ENCODE peak calls at places on chromosome 6, in eight cellular contexts. K is SK-N-SH, P is OCI-LY7, F is PC-3, B is HCT116, Z is GM23338, D is neural progenitor cell, C is MM.1S. A is an unnamed sample.
A peak's percentile ranks its signal among the peaks of the same experiment; 100 is the strongest.

GRCh38 chr6:139881728-139882211 is 507.3 kb upstream of the CITED2 start:
- DNase-seq in Z (peak; percentile 64), B (peak; percentile 53), K (peak; percentile 51), D (peak; percentile 42), C (peak; percentile 74), P (peak; percentile 23), F (peak; percentile 54), A (peak; percentile 21)

GRCh38 chr6:41734666-41735426 is 562 bp downstream of the TFEB start:
- DNase-seq in Z (peak; percentile 53), P (peak; percentile 80), K (peak; percentile 87), F (peak; percentile 45), C (peak; percentile 67), D (peak; percentile 65), B (peak; percentile 45), A (peak; percentile 89)

GRCh38 chr6:16361121-16361520 is 122.7 kb downstream of the GMPR start:
- DNase-seq in D (no peak), C (no peak), K (no peak), Z (no peak), P (no peak), F (no peak), B (no peak), A (no peak)

GRCh38 chr6:8240316-8240715 is 138.0 kb upstream of the EEF1E1 start:
- DNase-seq in B (no peak), D (no peak), C (no peak), F (no peak), P (no peak), K (no peak), Z (no peak), A (peak; percentile 19)

GRCh38 chr6:142796571-142796970 is 148.4 kb downstream of the HIVEP2 start:
- DNase-seq in P (no peak), B (no peak), Z (no peak), K (no peak), D (no peak), C (no peak), F (no peak), A (no peak)

GRCh38 chr6:111105578-111105977 is 18.3 kb downstream of the SLC16A10 start:
- DNase-seq in D (no peak), B (peak; percentile 68), Z (no peak), F (peak; percentile 64), K (peak; percentile 27), P (no peak), C (no peak), A (peak; percentile 86)

GRCh38 chr6:169320013-169320412 is 66.4 kb upstream of the THBS2 start:
- DNase-seq in Z (no peak), B (no peak), D (no peak), K (no peak), F (no peak), C (no peak), P (no peak), A (no peak)

GRCh38 chr6:40348591-40348990 is 238.6 kb downstream of the LRFN2 start:
- DNase-seq in D (no peak), Z (no peak), K (peak; percentile 14), P (no peak), B (no peak), F (no peak), C (no peak), A (no peak)

GRCh38 chr6:99338188-99338587 is 11.3 kb downstream of the FAXC start:
- DNase-seq in C (no peak), Z (no peak), B (no peak), F (no peak), K (no peak), P (no peak), D (no peak), A (no peak)

GRCh38 chr6:96186516-96187195 is 170.9 kb downstream of the FUT9 start:
- DNase-seq in C (no peak), P (no peak), K (no peak), B (no peak), Z (peak; percentile 7), D (no peak), F (peak; percentile 46), A (no peak)

GRCh38 chr6:29011276-29011734 is 6.2 kb upstream of the ZNF311 start:
- DNase-seq in B (no peak), P (peak; percentile 28), Z (peak; percentile 95), F (peak; percentile 53), C (peak; percentile 36), D (peak; percentile 93), K (peak; percentile 72), A (peak; percentile 68)

GRCh38 chr6:53691252-53691651 is 25.7 kb upstream of the KLHL31 start:
- DNase-seq in B (no peak), F (no peak), C (no peak), D (no peak), Z (no peak), K (no peak), P (no peak), A (no peak)

GRCh38 chr6:46963039-46963438 is 41.3 kb upstream of the ADGRF5 start:
- DNase-seq in F (no peak), K (no peak), P (no peak), B (no peak), C (no peak), Z (no peak), D (no peak), A (no peak)

GRCh38 chr6:34053721-34054120 is 92.2 kb downstream of the GRM4 start:
- DNase-seq in D (no peak), F (peak; percentile 69), C (no peak), Z (peak; percentile 59), K (no peak), P (peak; percentile 62), B (no peak), A (no peak)

GRCh38 chr6:20661721-20662120 is 127.5 kb downstream of the CDKAL1 start:
- DNase-seq in F (no peak), D (no peak), P (no peak), B (no peak), K (peak; percentile 15), Z (peak; percentile 29), C (no peak), A (no peak)

GRCh38 chr6:36920049-36920448 is 34.3 kb downstream of the C6orf89 start:
- DNase-seq in K (no peak), Z (no peak), P (no peak), B (no peak), C (no peak), F (peak; percentile 68), D (no peak), A (no peak)

GRCh38 chr6:121436172-121436965 is 923 bp downstream of the GJA1 start:
- DNase-seq in C (peak; percentile 22), Z (peak; percentile 50), F (peak; percentile 17), D (peak; percentile 11), P (no peak), B (no peak), K (no peak), A (peak; percentile 14)

GRCh38 chr6:33249732-33250625 is 21.7 kb downstream of the VPS52 start:
- DNase-seq in Z (no peak), D (no peak), C (no peak), K (peak; percentile 36), P (no peak), B (no peak), F (peak; percentile 93), A (no peak)

GRCh38 chr6:155486795-155487294 is 31.2 kb upstream of the NOX3 start:
- DNase-seq in Z (no peak), P (no peak), B (no peak), F (no peak), K (no peak), D (no peak), C (no peak), A (peak; percentile 21)

DNA sequence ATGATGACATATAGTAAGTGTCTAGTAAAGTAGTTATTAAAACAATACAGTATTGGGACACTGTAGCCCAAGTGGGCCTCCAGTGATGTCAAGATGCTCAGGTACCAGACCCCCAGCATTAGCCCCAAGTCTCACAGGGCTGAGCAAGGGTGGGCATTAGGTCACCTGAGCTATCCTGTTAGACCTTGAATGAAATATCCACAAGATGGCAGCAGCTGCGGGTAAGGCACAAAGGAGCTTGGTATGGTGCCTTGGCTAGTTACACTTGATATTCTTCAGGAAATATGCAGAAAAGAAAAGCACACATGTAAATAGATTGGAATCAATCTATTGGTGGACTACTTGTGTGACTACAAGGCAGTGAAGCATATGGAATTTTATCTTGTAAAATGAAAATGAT is 701.8 kb upstream of the ADGRB3 start:
- DNase-seq in D (peak; percentile 26), K (no peak), P (peak; percentile 11), F (peak; percentile 13), C (peak; percentile 13), Z (peak; percentile 75), B (no peak), A (no peak)
- TF ChIP-seq CTCF in D (peak; percentile 47), K (no peak), P (peak; percentile 60), F (peak; percentile 38), C (peak; percentile 27), Z (peak; percentile 89), B (no peak), A (no peak)

GRCh38 chr6:52377538-52378221 is 15.7 kb downstream of the PAQR8 start:
- DNase-seq in D (no peak), C (no peak), F (no peak), P (no peak), K (no peak), Z (no peak), B (no peak), A (no peak)

GRCh38 chr6:52384145-52384766 is 22.3 kb downstream of the PAQR8 start:
- DNase-seq in F (no peak), C (peak; percentile 50), B (no peak), P (no peak), Z (no peak), K (no peak), D (no peak), A (no peak)

GRCh38 chr6:52385074-52385473 is 23.1 kb downstream of the PAQR8 start:
- DNase-seq in F (no peak), K (no peak), P (no peak), B (no peak), C (no peak), Z (no peak), D (no peak), A (no peak)

GRCh38 chr6:52376763-52377162 is 14.8 kb downstream of the PAQR8 start:
- DNase-seq in C (peak; percentile 63), B (no peak), F (no peak), P (no peak), Z (no peak), K (no peak), D (no peak), A (no peak)

DNA sequence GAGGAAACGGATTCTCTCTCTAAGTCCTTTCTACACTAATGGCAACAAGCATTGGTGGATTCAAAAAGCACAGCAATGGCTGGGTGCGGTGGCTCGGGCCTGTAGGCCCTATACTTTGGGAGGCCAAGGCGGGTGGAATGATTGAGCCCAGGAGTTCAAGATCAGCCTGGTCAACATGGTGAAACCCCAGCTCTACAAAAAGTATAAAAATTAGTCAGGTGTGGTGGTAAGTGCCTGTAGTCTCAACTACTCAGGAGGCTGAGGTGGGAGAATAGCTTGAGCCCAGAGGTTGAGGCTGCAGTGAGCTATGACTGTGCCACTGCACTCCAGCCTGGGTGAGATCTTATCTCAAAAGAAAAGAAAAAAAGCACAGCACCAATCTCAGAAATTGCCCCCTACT is 19.3 kb downstream of the PAQR8 start:
- DNase-seq in P (no peak), B (no peak), K (no peak), F (no peak), D (no peak), Z (no peak), C (no peak), A (no peak)
- H2AFZ ChIP-seq in P (no peak overlapping the region), B (no peak overlapping the region), K (no peak overlapping the region), F (no peak overlapping the region), D (no peak overlapping the region), Z (no peak overlapping the region), C (no peak overlapping the region), A (no peak overlapping the region)

GRCh38 chr6:168047841-168048723 is 30.9 kb downstream of the FRMD1 start:
- DNase-seq in D (no peak), C (no peak), Z (no peak), K (no peak), B (no peak), P (no peak), F (no peak), A (no peak)
- TF ChIP-seq EZH2phosphoT487 in D (no peak), C (no peak), Z (no peak), K (no peak), B (no peak), P (no peak), F (no peak), A (no peak)

GRCh38 chr6:165008971-165009370 is 300.4 kb downstream of the C6orf118 start:
- DNase-seq in B (no peak), Z (no peak), K (no peak), C (no peak), F (peak; percentile 19), D (no peak), P (no peak), A (no peak)
- TF ChIP-seq CTCF in B (no peak), Z (no peak), K (no peak), C (no peak), F (no peak), D (no peak), P (no peak), A (no peak)